ENCODE peak calls at places on chromosomes 1 and 21, in four cellular contexts. X is Peyer's patch, D is psoas muscle, W is HCT116. S is an unnamed sample.

GRCh38 chr21:37878946-37879660 is 37.2 kb downstream of the KCNJ6 start:
- DNase-seq in X (no peak), D (no peak), W (no peak), S (no peak)

GRCh38 chr1:171081220-171081993 is 9.3 kb upstream of the FMO3 start:
- DNase-seq in X (no peak), D (no peak), W (peak; percentile 15), S (no peak)

GRCh38 chr1:33163621-33164071 is 18.2 kb downstream of the TRIM62 start:
- DNase-seq in X (no peak), D (no peak), W (no peak), S (no peak)

GRCh38 chr1:168287237-168287664 is 6.6 kb downstream of the TBX19 start:
- DNase-seq in X (no peak), D (no peak), W (no peak), S (no peak)

GRCh38 chr1:26166719-26167281 is 2.0 kb downstream of the C1orf232 start:
- DNase-seq in X (no peak), D (no peak), W (no peak), S (no peak)

GRCh38 chr1:8061210-8061609 is 35.1 kb upstream of the ERRFI1 start:
- DNase-seq in X (no peak), D (no peak), W (peak; percentile 60), S (no peak)

GRCh38 chr1:218348628-218349185 is 3.6 kb downstream of the TGFB2 start:
- DNase-seq in X (no peak), D (no peak), W (no peak), S (no peak)

GRCh38 chr1:10796029-10796944 is at the start of gene CASZ1:
- DNase-seq in X (peak; percentile 80), D (peak; percentile 90), W (peak; percentile 87), S (no peak)

GRCh38 chr1:218611916-218612580 is 266.9 kb downstream of the TGFB2 start:
- DNase-seq in X (no peak), D (no peak), W (no peak), S (no peak)

GRCh38 chr1:16120411-16120810 is 35.5 kb downstream of the EPHA2 start:
- DNase-seq in X (no peak), D (no peak), W (no peak), S (no peak)

GRCh38 chr1:59900640-59901039 is 25.9 kb downstream of the CYP2J2 start:
- DNase-seq in X (no peak), D (no peak), W (no peak), S (no peak)

GRCh38 chr1:153617677-153618076 is 1.6 kb upstream of the S100A14 start:
- DNase-seq in X (peak; percentile 94), D (peak; percentile 95), W (peak; percentile 57), S (no peak)

GRCh38 chr1:97925982-97926708 is 5.3 kb upstream of the DPYD start:
- DNase-seq in X (no peak), D (no peak), W (no peak), S (no peak)

GRCh38 chr1:243748706-243749283 is 101.2 kb downstream of the AKT3 start:
- DNase-seq in X (no peak), D (no peak), W (peak; percentile 63), S (no peak)

GRCh38 chr1:9628541-9629444 is 22.7 kb upstream of the PIK3CD start:
- DNase-seq in X (peak; percentile 82), D (no peak), W (no peak), S (peak; percentile 59)

GRCh38 chr1:221887758-221888157 is 145.9 kb upstream of the DUSP10 start:
- DNase-seq in X (no peak), D (no peak), W (no peak), S (no peak)

GRCh38 chr1:107547363-107548155 is 406.7 kb downstream of the NTNG1 start:
- DNase-seq in X (no peak), D (no peak), W (no peak), S (no peak)

GRCh38 chr1:202355944-202356553 is 7.5 kb downstream of the PPP1R12B start:
- DNase-seq in X (no peak), D (no peak), W (no peak), S (no peak)

GRCh38 chr1:119147626-119148180 is 7.2 kb upstream of the WARS2 start:
- DNase-seq in X (no peak), D (no peak), W (no peak), S (no peak)

GRCh38 chr1:236016782-236017400 is 48.0 kb downstream of the NID1 start:
- DNase-seq in X (no peak), D (no peak), W (no peak), S (no peak)

GRCh38 chr1:90710579-90711536 is 6.2 kb downstream of the BARHL2 start:
- DNase-seq in X (no peak), D (no peak), W (no peak), S (no peak)

GRCh38 chr1:163069142-163069541 is at the start of gene RGS4:
- DNase-seq in X (no peak), D (peak; percentile 53), W (peak; percentile 54), S (no peak)

GRCh38 chr1:63893976-63894375 is 120.2 kb downstream of the ROR1 start:
- DNase-seq in X (no peak), D (no peak), W (no peak), S (no peak)

GRCh38 chr1:204420039-204421004 is 8.7 kb upstream of the PPP1R15B start:
- DNase-seq in X (peak; percentile 38), D (no peak), W (no peak), S (no peak)

GRCh38 chr1:60972841-60973364 is 109.5 kb upstream of the NFIA start:
- DNase-seq in X (no peak), D (no peak), W (no peak), S (no peak)

GRCh38 chr1:184260382-184260781 is 126.4 kb upstream of the C1orf21 start:
- DNase-seq in X (no peak), D (no peak), W (no peak), S (no peak)

GRCh38 chr1:58898739-58899580 is 115.1 kb upstream of the JUN start:
- DNase-seq in X (peak; percentile 67), D (peak; percentile 65), W (no peak), S (no peak)

GRCh38 chr1:101205457-101205856 is 31.4 kb upstream of the S1PR1 start:
- DNase-seq in X (no peak), D (no peak), W (no peak), S (no peak)

GRCh38 chr1:163596541-163597258 is 274.9 kb downstream of the NUF2 start:
- DNase-seq in X (no peak), D (no peak), W (no peak), S (no peak)

GRCh38 chr1:161117681-161118581 is at the start of the genes NIT1 and PFDN2:
- DNase-seq in X (peak; percentile 93), D (peak; percentile 93), W (peak; percentile 77), S (peak; percentile 84)

GRCh38 chr1:66761273-66761672 is 9.0 kb downstream of the DYNLT5 start:
- DNase-seq in X (no peak), D (no peak), W (no peak), S (no peak)

GRCh38 chr1:204513117-204513716 is 3.0 kb upstream of the MDM4 start:
- DNase-seq in X (peak; percentile 67), D (no peak), W (no peak), S (peak; percentile 60)

GRCh38 chr1:9625761-9626160 is 25.8 kb upstream of the PIK3CD start:
- DNase-seq in X (no peak), D (no peak), W (no peak), S (no peak)

GRCh38 chr1:15195420-15196052 is 42.0 kb downstream of the TMEM51 start:
- DNase-seq in X (no peak), D (peak; percentile 38), W (no peak), S (no peak)

GRCh38 chr21:35147439-35147838 is 98.3 kb upstream of the RUNX1 start:
- DNase-seq in X (no peak), D (no peak), W (no peak), S (no peak)

GRCh38 chr1:13829152-13829769 is 129.3 kb downstream of the PRDM2 start:
- DNase-seq in X (peak; percentile 50), D (no peak), W (peak; percentile 23), S (no peak)

DNA sequence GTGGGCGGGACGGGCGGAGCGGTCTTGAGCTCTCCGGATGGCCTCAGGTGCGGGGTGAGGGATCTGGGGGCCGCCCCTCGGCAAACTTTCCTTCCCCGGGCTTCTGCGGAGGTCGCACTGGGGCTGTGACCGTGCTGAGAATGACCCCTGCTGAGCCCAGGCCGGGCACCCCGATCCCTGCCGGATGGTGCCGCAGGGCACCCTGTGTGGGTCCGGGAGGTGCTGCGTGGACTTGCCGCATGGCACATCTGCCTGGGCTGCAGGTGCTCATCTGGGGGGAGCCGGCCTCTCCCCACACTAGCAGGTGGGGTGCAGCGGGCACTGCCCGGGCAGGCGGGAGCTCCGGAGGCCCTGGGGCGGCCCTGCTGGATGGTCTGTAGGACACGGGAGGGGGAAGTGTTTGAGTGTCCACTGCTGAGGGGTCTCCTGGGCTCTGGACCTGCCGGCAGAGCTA is 31.8 kb upstream of the PEX10 start:
- DNase-seq in X (no peak), D (no peak), W (no peak), S (no peak)
- TF ChIP-seq CTCF in X (no peak), D (no peak), W (no peak), S (no peak)

DNA sequence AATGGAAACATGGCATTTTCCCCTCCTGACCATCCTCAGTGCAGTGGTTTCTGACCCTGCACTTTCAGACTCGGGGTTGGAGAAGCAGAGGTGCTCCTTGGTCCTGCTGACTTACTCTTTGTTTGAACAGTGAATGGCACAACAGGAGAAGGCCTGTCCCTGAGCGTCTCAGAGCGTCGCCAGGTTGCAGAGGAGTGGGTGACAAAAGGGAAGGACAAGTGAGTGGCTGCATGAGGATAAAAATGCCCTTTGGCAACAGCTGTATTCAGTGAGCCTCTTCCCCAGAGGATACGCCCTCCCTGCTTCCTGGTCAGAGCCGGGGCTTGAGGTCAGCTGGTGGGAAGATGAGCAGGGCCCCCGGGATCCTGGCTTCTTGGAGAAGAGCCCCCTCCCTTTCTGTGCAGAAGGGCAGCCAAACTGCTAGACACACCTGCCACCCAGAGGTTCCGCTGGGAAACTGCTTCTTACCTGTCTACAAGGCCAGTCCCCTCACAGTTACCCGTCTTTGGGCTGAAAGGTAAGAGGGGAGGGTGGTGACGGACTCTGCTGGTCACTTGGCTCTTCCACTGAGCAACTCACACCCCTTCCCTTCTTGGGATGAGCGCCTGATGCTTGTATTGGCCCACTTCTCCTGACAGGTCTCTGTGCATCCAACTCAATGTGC is 16.6 kb downstream of the NPL start:
- DNase-seq in X (no peak), D (no peak), W (peak; percentile 18), S (no peak)
- TF ChIP-seq CTCF in X (no peak), D (no peak), W (peak; percentile 45), S (no peak)

GRCh38 chr1:237932806-237933205 is 42.1 kb upstream of the ZP4 start:
- DNase-seq in X (no peak), D (no peak), W (no peak), S (no peak)

DNA sequence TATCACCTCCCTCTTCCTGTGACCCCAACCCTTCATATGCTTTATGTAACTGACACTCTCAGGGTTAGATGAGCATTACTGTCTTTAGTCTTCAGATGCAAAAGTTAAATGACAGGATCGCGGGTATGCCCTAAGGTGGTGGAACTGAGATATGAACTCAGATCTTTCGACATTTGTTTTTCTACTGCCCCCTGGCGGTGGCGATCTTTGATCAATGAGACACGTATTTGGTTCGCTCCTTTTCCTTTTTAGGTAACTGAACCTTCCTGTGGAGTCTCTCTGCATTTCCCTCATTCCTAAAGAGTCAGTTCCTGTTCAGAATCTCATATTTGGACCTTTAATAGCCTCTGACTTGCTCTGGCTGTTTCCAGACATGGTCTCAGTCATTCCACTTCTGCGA is 47.8 kb upstream of the ZP4 start:
- DNase-seq in X (no peak), D (no peak), W (no peak), S (no peak)
- TF ChIP-seq CTCF in X (no peak), D (no peak), W (peak; percentile 21), S (no peak)

DNA sequence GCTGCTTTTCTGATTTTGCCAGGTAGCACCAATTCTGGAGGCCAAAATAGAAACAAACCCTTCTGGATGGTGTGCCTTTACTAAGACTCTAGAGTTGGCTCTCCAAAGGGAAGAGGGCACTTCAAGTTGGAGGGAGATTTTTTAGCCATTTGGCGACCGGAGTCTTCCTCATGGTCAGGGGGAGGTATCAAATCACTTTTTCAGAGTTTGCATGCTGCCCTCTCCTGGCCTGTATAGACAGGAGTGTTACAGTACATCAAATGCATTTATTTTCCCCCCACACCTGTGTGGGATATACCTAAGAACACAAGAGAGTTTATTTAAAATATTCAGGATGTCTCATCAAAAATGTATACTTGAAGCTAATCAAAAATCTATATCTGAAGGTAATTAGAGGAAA is 3.2 kb downstream of the GREM2 start:
- DNase-seq in X (no peak), D (no peak), W (no peak), S (no peak)
- TF ChIP-seq CTCF in X (peak; percentile 19), D (no peak), W (no peak), S (no peak)

S was measured in activated B cell treated with CpG ODN at 0.5 μM for 24 hours.